ENCODE peak calls at places on chromosomes 16 and 17, in eight cellular contexts. K is transverse colon; S is OCI-LY7; D is PC-3; T is brain microvascular endothelial cell; W is upper lobe of left lung; O is astrocyte; E is CD8-positive, alpha-beta memory T cell. P is an unnamed sample.
A peak's percentile ranks its signal among the peaks of the same experiment; 100 is the strongest.

GRCh38 chr16:50161950-50162349 is 8.8 kb downstream of the TENT4B start:
- DNase-seq in K (no peak), S (no peak), D (no peak), T (no peak), W (no peak), O (no peak), E (no peak), P (no peak)

GRCh38 chr17:10198509-10199249 is at the start of gene GAS7:
- DNase-seq in K (peak; percentile 41), S (no peak), D (no peak), T (no peak), W (peak; percentile 93), O (no peak), E (peak; percentile 45), P (peak; percentile 45)

GRCh38 chr16:55642611-55643010 is 13.2 kb upstream of the SLC6A2 start:
- DNase-seq in K (no peak), S (no peak), D (no peak), T (no peak), W (no peak), O (no peak), E (no peak), P (no peak)

GRCh38 chr16:35564148-35564547 is 2104.7 kb downstream of the TP53TG3F start:
- DNase-seq in K (no peak), S (no peak), D (no peak), T (no peak), W (no peak), O (no peak), E (no peak), P (no peak)

GRCh38 chr16:66928702-66929388 is 3.5 kb upstream of the RRAD start:
- DNase-seq in K (peak; percentile 49), S (peak; percentile 29), D (no peak), T (peak; percentile 18), W (no peak), O (no peak), E (no peak), P (no peak)

GRCh38 chr16:72149676-72150464 is 22.1 kb downstream of the PMFBP1 start:
- DNase-seq in K (no peak), S (no peak), D (no peak), T (no peak), W (no peak), O (no peak), E (no peak), P (no peak)

GRCh38 chr17:60840456-60840855 is 162.8 kb downstream of the BCAS3 start:
- DNase-seq in K (no peak), S (no peak), D (no peak), T (no peak), W (no peak), O (no peak), E (no peak), P (no peak)

GRCh38 chr16:48538746-48539484 is 71.1 kb downstream of the N4BP1 start:
- DNase-seq in K (no peak), S (no peak), D (no peak), T (no peak), W (peak; percentile 55), O (no peak), E (no peak), P (no peak)

GRCh38 chr17:71633391-71633849 is 487.4 kb upstream of the SOX9 start:
- DNase-seq in K (peak; percentile 75), S (no peak), D (peak; percentile 98), T (peak; percentile 78), W (no peak), O (peak; percentile 96), E (no peak), P (peak; percentile 33)

GRCh38 chr17:28514571-28515002 is 8.4 kb downstream of the FOXN1 start:
- DNase-seq in K (peak; percentile 83), S (no peak), D (no peak), T (no peak), W (peak; percentile 25), O (no peak), E (no peak), P (no peak)

GRCh38 chr16:23957287-23957686 is 121.5 kb downstream of the PRKCB start:
- DNase-seq in K (no peak), S (no peak), D (no peak), T (no peak), W (no peak), O (no peak), E (no peak), P (no peak)

GRCh38 chr17:20278805-20279204 is 188.5 kb downstream of the LGALS9B start:
- DNase-seq in K (no peak), S (no peak), D (peak; percentile 27), T (no peak), W (no peak), O (no peak), E (no peak), P (no peak)

GRCh38 chr17:44353656-44354331 is 8.7 kb downstream of the GRN start:
- DNase-seq in K (peak; percentile 41), S (no peak), D (no peak), T (no peak), W (peak; percentile 89), O (no peak), E (peak; percentile 32), P (no peak)

GRCh38 chr17:9907883-9908648 is 3.0 kb upstream of the RCVRN start:
- DNase-seq in K (no peak), S (no peak), D (no peak), T (no peak), W (no peak), O (no peak), E (no peak), P (no peak)

GRCh38 chr17:17343896-17344506 is 40.8 kb downstream of the NT5M start:
- DNase-seq in K (no peak), S (no peak), D (no peak), T (no peak), W (no peak), O (no peak), E (no peak), P (no peak)

GRCh38 chr16:84582958-84583516 is 34.8 kb downstream of the COTL1 start:
- DNase-seq in K (no peak), S (no peak), D (no peak), T (peak; percentile 56), W (no peak), O (peak; percentile 75), E (no peak), P (no peak)

GRCh38 chr16:51523400-51523799 is 372.3 kb upstream of the SALL1 start:
- DNase-seq in K (no peak), S (no peak), D (no peak), T (no peak), W (no peak), O (peak; percentile 32), E (no peak), P (no peak)

GRCh38 chr16:82784567-82784956 is 157.8 kb downstream of the CDH13 start:
- DNase-seq in K (no peak), S (no peak), D (no peak), T (no peak), W (no peak), O (no peak), E (no peak), P (no peak)

GRCh38 chr17:27596106-27596505 is 34.9 kb upstream of the LGALS9 start:
- DNase-seq in K (no peak), S (no peak), D (no peak), T (no peak), W (no peak), O (no peak), E (no peak), P (no peak)

DNA sequence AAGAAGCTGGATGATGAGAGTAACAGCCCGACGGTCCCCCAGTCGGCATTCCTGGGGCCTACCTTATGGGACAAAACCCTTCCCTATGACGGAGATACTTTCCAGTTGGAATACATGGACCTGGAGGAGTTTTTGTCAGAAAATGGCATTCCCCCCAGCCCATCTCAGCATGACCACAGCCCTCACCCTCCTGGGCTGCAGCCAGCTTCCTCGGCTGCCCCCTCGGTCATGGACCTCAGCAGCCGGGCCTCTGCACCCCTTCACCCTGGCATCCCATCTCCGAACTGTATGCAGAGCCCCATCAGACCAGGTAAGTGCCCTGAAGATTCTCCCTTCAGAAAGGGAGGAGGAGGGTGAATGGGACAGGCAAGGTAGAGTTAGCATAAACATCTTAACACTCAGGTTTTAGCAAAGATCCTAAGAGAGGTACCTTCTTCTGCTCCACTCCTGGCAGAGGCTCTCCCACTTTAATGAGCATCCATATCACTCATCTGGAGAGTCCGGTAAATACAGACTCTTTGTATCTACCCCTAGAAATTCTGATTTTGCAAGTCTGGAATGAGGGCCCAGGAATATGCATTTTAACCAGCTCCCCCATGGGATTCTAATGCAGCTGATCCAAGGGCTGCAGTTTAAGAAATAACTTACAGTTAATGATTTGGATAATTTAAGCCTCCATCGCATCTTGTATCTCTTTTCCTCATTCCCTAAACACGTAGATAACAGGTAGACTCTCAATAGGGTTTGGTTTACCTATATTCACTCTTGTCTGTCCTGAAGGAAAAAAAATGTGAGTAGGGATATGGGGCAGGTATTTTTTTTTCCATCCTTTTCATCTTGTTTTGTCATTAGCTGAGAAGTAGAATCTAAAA is 3.3 kb downstream of the HLF start:
- DNase-seq in K (no peak), S (no peak), D (no peak), T (no peak), W (peak; percentile 28), O (no peak), E (no peak), P (no peak)
- H3K4me3 ChIP-seq in K (peak overlapping the region; percentile 11), S (no peak overlapping the region), D (no peak overlapping the region), T (no peak overlapping the region), W (peak overlapping the region; percentile 3), O (no peak overlapping the region), E (no peak overlapping the region), P (peak overlapping the region; percentile 17)

DNA sequence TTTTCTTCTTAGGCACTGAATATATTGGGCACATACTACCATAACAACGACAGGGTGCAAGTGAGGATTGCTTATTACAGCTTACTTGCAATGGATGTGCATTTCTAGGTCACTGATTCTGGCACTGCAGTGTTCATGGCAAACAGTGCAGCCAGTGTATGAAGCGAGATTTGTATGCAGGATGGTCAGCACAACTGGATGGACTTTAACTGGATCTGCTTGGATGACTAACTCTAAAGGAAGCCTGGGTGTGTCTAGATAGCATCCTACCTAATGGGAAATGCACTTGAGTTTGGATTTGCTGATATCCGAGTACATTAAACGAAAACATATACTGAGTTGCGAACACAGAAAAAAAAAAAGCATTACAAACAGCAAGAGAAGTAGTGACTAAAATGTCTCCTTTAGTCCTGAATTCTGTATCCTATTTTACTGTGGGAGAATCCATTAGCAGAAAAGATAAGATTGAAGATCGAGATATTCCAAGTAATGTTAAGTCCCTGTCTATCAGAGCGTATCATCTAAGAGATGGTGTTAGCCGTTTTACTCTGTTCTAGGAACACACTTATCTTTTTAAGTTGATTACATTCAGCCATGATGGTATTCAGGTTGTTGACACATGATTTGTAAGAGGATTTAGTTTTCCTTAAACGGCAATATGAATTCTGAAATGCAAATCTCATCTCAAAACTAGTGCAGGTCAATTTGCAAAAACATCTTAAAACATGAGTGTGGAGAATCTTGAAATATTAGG is 142.5 kb upstream of the CPHXL start:
- DNase-seq in K (no peak), S (no peak), D (no peak), T (no peak), W (no peak), O (no peak), E (no peak), P (no peak)
- H3K27ac ChIP-seq in K (no peak overlapping the region), S (no peak overlapping the region), D (no peak overlapping the region), T (no peak overlapping the region), W (no peak overlapping the region), O (no peak overlapping the region), E (no peak overlapping the region), P (no peak overlapping the region)

GRCh38 chr17:78723001-78723796 is 58.9 kb downstream of the CYTH1 start:
- DNase-seq in K (peak; percentile 41), S (no peak), D (no peak), T (no peak), W (peak; percentile 65), O (peak; percentile 16), E (no peak), P (no peak)
- H3K4me3 ChIP-seq in K (peak overlapping the region; percentile 12), S (peak overlapping the region; percentile 52), D (no peak overlapping the region), T (peak overlapping the region; percentile 39), W (no peak overlapping the region), O (peak overlapping the region; percentile 45), E (peak overlapping the region; percentile 8), P (peak overlapping the region; percentile 6)

GRCh38 chr17:48551601-48552452 is 6.9 kb upstream of the HOXB2 start:
- DNase-seq in K (no peak), S (no peak), D (no peak), T (no peak), W (peak; percentile 81), O (peak; percentile 26), E (no peak), P (no peak)
- H3K27ac ChIP-seq in K (peak overlapping the region; percentile 94), S (no peak overlapping the region), D (no peak overlapping the region), T (no peak overlapping the region), W (peak overlapping the region; percentile 86), O (peak overlapping the region; percentile 70), E (no peak overlapping the region), P (no peak overlapping the region)